ENCODE peak calls at places on chromosome 10, in six cellular contexts. G is tibial artery, K is tibial nerve, N is small intestine, B is breast epithelium, X is ovary. S is an unnamed sample.
A peak's percentile ranks its signal among the peaks of the same experiment; 100 is the strongest.

GRCh38 chr10:122648599-122649428 is 50.8 kb downstream of the C10orf120 start:
- DNase-seq in G (peak; percentile 54), K (no peak), N (peak; percentile 77), B (no peak), X (no peak), S (no peak)

GRCh38 chr10:48495282-48496045 is 109.4 kb downstream of the ARHGAP22 start:
- DNase-seq in G (peak; percentile 28), K (no peak), N (no peak), B (no peak), X (no peak), S (no peak)

GRCh38 chr10:104052351-104052885 is 33.3 kb downstream of the COL17A1 start:
- DNase-seq in G (no peak), K (no peak), N (peak; percentile 99), B (no peak), X (no peak), S (no peak)

GRCh38 chr10:68132391-68132790 is 23.1 kb downstream of the MYPN start:
- DNase-seq in G (no peak), K (no peak), N (no peak), B (no peak), X (no peak), S (no peak)

GRCh38 chr10:78196964-78197363 is 163.3 kb downstream of the RPS24 start:
- DNase-seq in G (no peak), K (no peak), N (no peak), B (no peak), X (no peak), S (no peak)

GRCh38 chr10:114631678-114632417 is 26.2 kb downstream of the ABLIM1 start:
- DNase-seq in G (no peak), K (no peak), N (peak; percentile 61), B (no peak), X (peak; percentile 47), S (peak; percentile 81)

GRCh38 chr10:50431118-50431517 is 179.8 kb upstream of the ASAH2 start:
- DNase-seq in G (no peak), K (no peak), N (no peak), B (no peak), X (no peak), S (no peak)

GRCh38 chr10:101218423-101219136 is 10.7 kb downstream of the LBX1 start:
- DNase-seq in G (no peak), K (no peak), N (no peak), B (no peak), X (no peak), S (no peak)

GRCh38 chr10:22554481-22555182 is 159.7 kb downstream of the PIP4K2A start:
- DNase-seq in G (peak; percentile 85), K (peak; percentile 42), N (no peak), B (peak; percentile 69), X (peak; percentile 87), S (peak; percentile 85)

GRCh38 chr10:48655426-48656240 is 29.0 kb upstream of the WDFY4 start:
- DNase-seq in G (peak; percentile 92), K (no peak), N (peak; percentile 59), B (peak; percentile 80), X (peak; percentile 71), S (peak; percentile 94)

GRCh38 chr10:86950349-86950748 is 7.1 kb downstream of the MMRN2 start:
- DNase-seq in G (peak; percentile 5), K (no peak), N (no peak), B (no peak), X (no peak), S (no peak)

GRCh38 chr10:129815898-129816665 is 148.0 kb downstream of the EBF3 start:
- DNase-seq in G (no peak), K (no peak), N (no peak), B (no peak), X (no peak), S (no peak)
- H3K9me3 ChIP-seq in G (no peaks in the 10 kb centered on the region), K (no peaks in the 10 kb centered on the region), N (no peaks in the 10 kb centered on the region), B (no peaks in the 10 kb centered on the region), X (no peaks in the 10 kb centered on the region), S (no peaks in the 10 kb centered on the region)

DNA sequence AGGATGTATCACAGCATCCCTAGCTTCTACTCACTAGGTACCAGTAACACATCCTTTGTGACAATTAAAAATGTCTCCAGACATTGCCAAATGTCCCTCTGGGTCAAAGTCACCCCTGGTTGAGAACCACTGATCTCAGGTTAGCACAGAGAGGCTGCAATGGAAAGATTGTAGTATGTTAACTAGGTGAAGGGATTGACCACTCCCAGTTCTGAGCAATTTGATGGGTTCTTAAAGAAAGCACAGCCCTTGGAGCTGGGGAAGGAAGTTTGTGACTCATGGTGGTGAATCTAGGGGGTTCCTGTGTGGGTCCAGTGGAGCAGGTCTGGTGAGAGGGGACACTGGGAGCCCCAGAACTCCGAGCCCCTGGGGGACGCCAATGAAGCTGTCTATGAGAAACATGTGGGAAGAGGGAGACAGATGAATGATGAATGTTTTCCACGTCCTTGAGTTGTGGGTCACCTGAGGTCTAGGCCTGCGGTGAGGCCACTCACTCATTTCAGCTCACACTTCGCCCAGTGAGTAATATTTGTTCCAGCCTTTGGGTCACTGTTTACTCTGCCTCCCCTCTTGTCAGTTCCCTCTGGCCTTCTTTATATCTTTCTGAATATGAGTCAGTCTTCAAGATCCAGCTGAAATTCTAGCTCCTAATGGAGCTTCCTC is 341.8 kb downstream of the LRMDA start:
- DNase-seq in G (no peak), K (no peak), N (no peak), B (no peak), X (no peak), S (no peak)
- H3K4me1 ChIP-seq in G (no peaks in the 10 kb centered on the region), K (no peaks in the 10 kb centered on the region), N (no peaks in the 10 kb centered on the region), B (no peaks in the 10 kb centered on the region), X (peaks cover 9% of the 10 kb centered on the region), S (peaks cover 9% of the 10 kb centered on the region)

DNA sequence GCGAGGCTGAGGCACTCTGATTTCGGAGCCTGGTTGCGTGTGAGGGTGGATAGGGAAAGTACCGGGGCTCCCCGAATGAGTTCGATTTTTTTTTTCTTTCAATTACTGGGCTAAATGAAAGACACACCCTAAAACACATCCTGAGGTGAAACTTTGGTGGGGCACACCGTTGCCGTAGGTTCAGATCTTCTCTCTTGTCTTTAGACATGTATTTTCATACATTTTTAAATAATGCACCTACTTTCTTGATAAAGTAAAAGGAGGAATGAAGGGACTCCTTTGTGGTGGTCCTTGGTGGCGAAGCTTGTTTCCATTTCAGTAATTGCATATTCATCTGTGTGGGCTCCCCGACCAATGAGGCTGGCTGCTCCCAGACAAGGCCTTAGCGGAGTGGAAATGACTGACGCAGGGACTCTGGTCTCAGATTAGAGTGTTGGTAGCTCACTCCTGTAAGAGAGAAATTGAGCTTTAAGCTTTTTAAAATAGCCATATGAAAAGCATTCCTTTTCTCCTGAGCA is 764 bp downstream of the CCSER2 start:
- DNase-seq in G (no peak), K (no peak), N (peak; percentile 68), B (no peak), X (no peak), S (peak; percentile 31)
- H3K27ac ChIP-seq in G (peak overlapping the region; percentile 86), K (peak overlapping the region; percentile 96), N (peak overlapping the region; percentile 88), B (peak overlapping the region; percentile 93), X (peak overlapping the region; percentile 94), S (peak overlapping the region; percentile 89)

DNA sequence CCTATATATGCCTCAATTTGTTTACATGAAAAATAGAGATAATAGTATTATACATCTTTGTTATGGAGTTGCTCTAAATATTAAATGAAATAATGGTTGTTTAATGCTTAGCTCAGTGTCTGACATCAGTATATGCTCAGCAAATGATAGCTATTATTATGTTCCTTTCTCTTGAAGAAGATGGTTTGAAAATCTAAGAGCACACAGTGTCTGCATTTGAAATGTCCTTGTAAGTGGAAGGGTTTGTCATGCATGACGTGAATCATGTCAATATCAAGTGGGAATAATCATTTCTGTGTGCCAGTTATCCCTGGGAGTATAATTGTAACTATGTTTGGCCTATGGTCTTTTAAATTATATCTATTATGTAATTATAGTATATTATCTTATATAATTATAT is 377.5 kb upstream of the SORCS1 start:
- DNase-seq in G (no peak), K (no peak), N (no peak), B (no peak), X (no peak), S (no peak)
- H3K9me3 ChIP-seq in G (no peaks in the 10 kb centered on the region), K (no peaks in the 10 kb centered on the region), N (no peaks in the 10 kb centered on the region), B (no peaks in the 10 kb centered on the region), X (no peaks in the 10 kb centered on the region), S (no peaks in the 10 kb centered on the region)

S was measured in right lobe of liver.